ENCODE peak calls at places on chromosome 15, in five cellular contexts. Y is sigmoid colon, J is pancreas, G is HL-60, Q is AG04450. P is an unnamed sample.

GRCh38 chr15:55791576-55792400 is 48.8 kb upstream of the PRTG start:
- DNase-seq in J (no peak), Y (no peak), G (no peak), Q (no peak), P (peak)

GRCh38 chr15:94306700-94307650 is 75.6 kb downstream of the MCTP2 start:
- DNase-seq in Q (no peak), Y (no peak), J (no peak), G (no peak), P (no peak)

GRCh38 chr15:47484119-47484518 is 233.2 kb upstream of the SEMA6D start:
- DNase-seq in Q (no peak), J (no peak), Y (no peak), G (peak), P (no peak)

GRCh38 chr15:60093273-60094067 is 89.4 kb downstream of the FOXB1 start:
- DNase-seq in Y (no peak), J (peak), Q (no peak), G (no peak), P (no peak)

GRCh38 chr15:90545095-90545494 is 15.4 kb downstream of the CRTC3 start:
- DNase-seq in J (no peak), Q (no peak), G (no peak), Y (no peak), P (no peak)

GRCh38 chr15:101255615-101256350 is 3.9 kb upstream of the CHSY1 start:
- DNase-seq in J (peak), Y (no peak), G (no peak), Q (no peak), P (peak)

GRCh38 chr15:48644827-48645557 is 517 bp downstream of the FBN1 start:
- DNase-seq in Y (peak), J (no peak), G (no peak), Q (no peak), P (peak)

GRCh38 chr15:35697549-35698299 is 151.8 kb upstream of the DPH6 start:
- DNase-seq in G (no peak), Y (no peak), J (no peak), Q (peak), P (peak)

GRCh38 chr15:39124155-39124924 is 456.5 kb upstream of the THBS1 start:
- DNase-seq in G (no peak), J (no peak), Y (no peak), Q (no peak), P (peak)

GRCh38 chr15:83854950-83855707 is 201.2 kb downstream of the ADAMTSL3 start:
- DNase-seq in Y (no peak), Q (no peak), G (no peak), J (peak), P (peak)

GRCh38 chr15:100571592-100572167 is 30.3 kb downstream of the LINS1 start:
- DNase-seq in J (no peak), G (no peak), Q (no peak), Y (no peak), P (no peak)

GRCh38 chr15:75211436-75212199 is 9.9 kb downstream of the C15orf39 start:
- DNase-seq in Q (no peak), J (no peak), G (peak), Y (no peak), P (peak)

GRCh38 chr15:75904241-75904631 is 558 bp downstream of the FBXO22 start:
- DNase-seq in J (no peak), G (peak), Q (no peak), Y (no peak), P (peak)

GRCh38 chr15:81885135-81885534 is 160.7 kb downstream of the MEX3B start:
- DNase-seq in G (no peak), Q (no peak), Y (no peak), J (no peak), P (no peak)

GRCh38 chr15:71791975-71792374 is 18.4 kb upstream of the NR2E3 start:
- DNase-seq in Q (no peak), J (no peak), Y (peak), G (no peak), P (no peak)

GRCh38 chr15:101322016-101322695 is 27.1 kb upstream of the SNRPA1 start:
- DNase-seq in Q (no peak), G (no peak), Y (no peak), J (no peak), P (no peak)

GRCh38 chr15:92909131-92909781 is 9.1 kb downstream of the CHD2 start:
- DNase-seq in Q (no peak), Y (no peak), G (no peak), J (no peak), P (no peak)

GRCh38 chr15:98382139-98382538 is 266.2 kb upstream of the IGF1R start:
- DNase-seq in J (no peak), G (no peak), Q (no peak), Y (no peak), P (no peak)
- TF ChIP-seq CTCF in J (no peak), G (no peak), Q (no peak), Y (no peak), P (no peak)

GRCh38 chr15:73105064-73105463 is 52.8 kb downstream of the NEO1 start:
- DNase-seq in Q (no peak), Y (no peak), G (no peak), J (no peak), P (no peak)
- H3K4me3 ChIP-seq in Q (no peak), Y (no peak), G (no peak), J (no peak), P (no peak)

GRCh38 chr15:62928242-62928995 is 114.1 kb upstream of the TPM1 start:
- DNase-seq in J (no peak), Q (peak), G (no peak), Y (no peak), P (peak)
- TF ChIP-seq CTCF in J (no peak), Q (peak), G (no peak), Y (no peak), P (no peak)

GRCh38 chr15:44726136-44726535 is 10.2 kb upstream of the TRIM69 start:
- DNase-seq in J (no peak), Q (no peak), G (no peak), Y (no peak), P (peak)

GRCh38 chr15:44726568-44727461 is 9.5 kb upstream of the TRIM69 start:
- DNase-seq in Y (peak), G (peak), Q (peak), J (no peak), P (peak)

GRCh38 chr15:44728576-44729393 is 7.5 kb upstream of the TRIM69 start:
- DNase-seq in Y (peak), J (peak), Q (peak), G (peak), P (peak)

GRCh38 chr15:44729394-44729913 is 6.9 kb upstream of the TRIM69 start:
- DNase-seq in G (no peak), Y (no peak), J (peak), Q (no peak), P (peak)

GRCh38 chr15:44727462-44728231 is 8.7 kb upstream of the TRIM69 start:
- DNase-seq in J (no peak), Y (no peak), G (no peak), Q (no peak), P (no peak)
- H3K4me3 ChIP-seq in J (no peak), Y (peak), G (no peak), Q (no peak), P (peak)

GRCh38 chr15:63894662-63894949 is 60.9 kb upstream of the HERC1 start:
- DNase-seq in J (no peak), G (no peak), Y (no peak), Q (no peak), P (no peak)
- TF ChIP-seq CTCF in J (no peak), G (no peak), Y (no peak), Q (no peak), P (no peak)

GRCh38 chr15:85706779-85707518 is 87.8 kb downstream of the KLHL25 start:
- DNase-seq in G (no peak), J (peak), Y (no peak), Q (no peak), P (peak)
- H3K4me3 ChIP-seq in G (no peak), J (no peak), Y (peak), Q (peak), P (peak)

GRCh38 chr15:50168778-50169411 is 13.1 kb upstream of the SLC27A2 start:
- DNase-seq in Q (no peak), Y (no peak), G (no peak), J (no peak), P (no peak)
- TF ChIP-seq CTCF in Q (no peak), Y (no peak), G (no peak), J (no peak), P (no peak)

DNA sequence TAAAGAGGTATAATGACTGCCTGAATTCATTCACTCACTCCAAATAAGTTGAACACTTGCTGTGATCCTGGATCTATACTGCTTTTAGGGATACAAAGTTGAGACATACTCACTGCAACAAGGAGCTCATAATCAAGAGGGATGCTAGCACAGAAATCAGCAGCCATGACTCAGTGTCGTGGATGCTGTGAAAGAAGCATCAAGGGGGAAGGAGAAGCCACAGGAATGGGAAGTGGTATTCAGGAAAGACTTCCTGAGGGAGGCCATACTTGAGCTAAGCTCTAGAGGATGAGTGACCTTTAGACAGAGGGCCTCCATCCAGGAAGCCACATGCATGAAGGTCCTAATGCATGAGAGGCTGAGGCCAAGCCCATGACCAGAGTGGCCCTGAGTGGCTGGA is 245.7 kb upstream of the RORA start:
- DNase-seq in Y (no peak), J (no peak), G (no peak), Q (no peak), P (no peak)
- H3K4me3 ChIP-seq in Y (no peak), J (no peak), G (no peak), Q (no peak), P (no peak)